ENCODE peak calls at places on chromosome 2, in nine cellular contexts. H is HT-29; I is epithelial cell of esophagus; N is activated naive CD4-positive, alpha-beta T cell treated with anti-CD3 and anti-CD28 coated beads for 36 hours; Z is activated effector memory CD4-positive, alpha-beta T cell treated with anti-CD3 and anti-CD28 coated beads, Interleukin-2, amount 50 U/mL, for 16 hours; W is MCF 10A; K is activated CD4-positive, alpha-beta T cell treated with anti-CD3 and anti-CD28 coated beads for 36 hours; C is effector CD4-positive, alpha-beta T cell; Q is fibroblast of gingiva. P is an unnamed sample.

GRCh38 chr2:54081574-54081973 is 33.8 kb upstream of the ACYP2 start:
- DNase-seq in K (peak; percentile 76), N (peak; percentile 31), W (peak; percentile 48), C (no peak), I (peak; percentile 100), Z (peak; percentile 69), Q (no peak), H (no peak), P (peak; percentile 83)

GRCh38 chr2:120567128-120567527 is 168.5 kb upstream of the GLI2 start:
- DNase-seq in C (no peak), W (no peak), N (no peak), K (no peak), H (no peak), Z (no peak), I (no peak), Q (no peak), P (no peak)

GRCh38 chr2:209322905-209323517 is 100.8 kb upstream of the MAP2 start:
- DNase-seq in W (no peak), I (no peak), Q (no peak), C (no peak), H (no peak), N (no peak), K (no peak), Z (no peak), P (no peak)

GRCh38 chr2:105510761-105511669 is 112.2 kb upstream of the FHL2 start:
- DNase-seq in Q (peak; percentile 31), K (no peak), I (peak; percentile 73), W (peak; percentile 72), C (no peak), Z (no peak), N (no peak), H (peak; percentile 60), P (no peak)

GRCh38 chr2:118185210-118186109 is 97.2 kb downstream of the INSIG2 start:
- DNase-seq in C (peak; percentile 21), W (peak; percentile 39), I (peak; percentile 21), N (peak; percentile 75), Q (peak; percentile 9), H (peak; percentile 68), Z (peak; percentile 80), K (peak; percentile 82), P (peak; percentile 78)

GRCh38 chr2:207008105-207008990 is 69.0 kb downstream of the CPO start:
- DNase-seq in Z (no peak), Q (peak; percentile 56), I (peak; percentile 67), H (no peak), N (no peak), W (peak; percentile 11), K (no peak), C (no peak), P (no peak)

GRCh38 chr2:150549381-150549780 is 61.9 kb upstream of the RND3 start:
- DNase-seq in Z (no peak), K (no peak), Q (no peak), C (no peak), N (no peak), H (no peak), I (peak; percentile 83), W (no peak), P (no peak)

GRCh38 chr2:61604433-61604832 is 66.3 kb upstream of the XPO1 start:
- DNase-seq in N (no peak), K (no peak), H (no peak), C (no peak), Q (no peak), Z (no peak), I (no peak), W (no peak), P (no peak)

GRCh38 chr2:72178551-72178950 is 30.9 kb upstream of the CYP26B1 start:
- DNase-seq in Z (no peak), Q (no peak), C (no peak), W (no peak), K (no peak), I (no peak), H (no peak), N (no peak), P (no peak)

P was measured in activated CD8-positive, alpha-beta T cell treated with anti-CD3 and anti-CD28 coated beads for 36 hours.